ENCODE peak calls at places on chromosomes 11 and 22, in eight cellular contexts. A is HCT116, I is PC-3, U is GM23248, S is neural progenitor cell, G is OCI-LY7, R is SK-N-SH, Y is hepatocyte. L is an unnamed sample. For H3K9me3 and H3K4me1, the result is how much of the 10 kb centered on the place peaks cover.

GRCh38 chr11:14189874-14190273 is 169.1 kb downstream of the RRAS2 start:
- DNase-seq in G (no peak), U (peak), Y (no peak), S (no peak), A (no peak), I (no peak), R (no peak), L (no peak)

GRCh38 chr11:111671383-111671782 is 69.1 kb downstream of the SIK2 start:
- DNase-seq in S (no peak), G (no peak), A (no peak), I (no peak), U (no peak), Y (no peak), R (no peak), L (no peak)

GRCh38 chr22:39908737-39909136 is 7.9 kb downstream of the GRAP2 start:
- DNase-seq in U (peak), A (no peak), R (no peak), S (no peak), G (no peak), I (peak), Y (no peak), L (no peak)

GRCh38 chr22:36946436-36947158 is 33.2 kb downstream of the CSF2RB start:
- DNase-seq in Y (no peak), A (no peak), S (no peak), G (peak), I (peak), U (peak), R (no peak), L (no peak)

GRCh38 chr11:94194712-94195111 is 66.1 kb downstream of the PANX1 start:
- DNase-seq in Y (no peak), I (no peak), S (no peak), G (no peak), U (no peak), A (no peak), R (no peak), L (no peak)

GRCh38 chr22:39277135-39277607 is 32.4 kb upstream of the PDGFB start:
- DNase-seq in S (no peak), U (peak), R (no peak), G (no peak), I (peak), A (no peak), Y (no peak), L (peak)

GRCh38 chr22:47175761-47176359 is 413.4 kb downstream of the TBC1D22A start:
- DNase-seq in I (no peak), A (no peak), S (no peak), Y (no peak), G (no peak), U (no peak), R (no peak), L (no peak)

GRCh38 chr11:118744001-118744400 is 47.0 kb downstream of the DDX6 start:
- DNase-seq in I (no peak), G (no peak), R (peak), A (no peak), S (no peak), Y (no peak), U (peak), L (no peak)

GRCh38 chr22:22818861-22819855 is 68.5 kb upstream of the IGLL5 start:
- DNase-seq in U (no peak), Y (no peak), A (no peak), R (no peak), G (peak), S (no peak), I (no peak), L (peak)

GRCh38 chr11:63614136-63614664 is at the start of gene PLAAT3:
- DNase-seq in R (peak), A (peak), U (peak), G (no peak), Y (peak), I (peak), S (peak), L (peak)

GRCh38 chr11:100867601-100868000 is 180.5 kb downstream of the ARHGAP42 start:
- DNase-seq in R (no peak), U (no peak), Y (no peak), I (no peak), G (no peak), A (no peak), S (peak), L (no peak)

GRCh38 chr22:39177791-39178190 is 25.3 kb upstream of the CBX7 start:
- DNase-seq in U (no peak), I (no peak), R (no peak), G (no peak), A (no peak), Y (no peak), S (no peak), L (no peak)

GRCh38 chr11:38791346-38791961 is 2193.4 kb upstream of the RAG2 start:
- DNase-seq in A (peak), Y (peak), U (peak), S (peak), G (peak), R (peak), I (peak), L (peak)

GRCh38 chr11:7665473-7666291 is 7.6 kb downstream of the CYB5R2 start:
- DNase-seq in Y (peak), G (peak), A (peak), S (peak), R (peak), I (peak), U (peak), L (peak)

GRCh38 chr22:48591286-48592065 is 1236.2 kb downstream of the BRD1 start:
- DNase-seq in I (no peak), Y (no peak), U (no peak), A (no peak), S (no peak), R (no peak), G (no peak), L (no peak)
- H3K9me3 ChIP-seq in I (under half), Y (under half), U (under half), A (under half), S (under half), R (under half), G (under half), L (under half)

GRCh38 chr11:134170177-134170908 is 53.4 kb downstream of the NCAPD3 start:
- DNase-seq in A (no peak), G (no peak), S (no peak), U (no peak), Y (no peak), I (peak), R (no peak), L (no peak)
- TF ChIP-seq EZH2phosphoT487 in A (no peak), G (no peak), S (no peak), U (no peak), Y (no peak), I (no peak), R (no peak), L (no peak)

DNA sequence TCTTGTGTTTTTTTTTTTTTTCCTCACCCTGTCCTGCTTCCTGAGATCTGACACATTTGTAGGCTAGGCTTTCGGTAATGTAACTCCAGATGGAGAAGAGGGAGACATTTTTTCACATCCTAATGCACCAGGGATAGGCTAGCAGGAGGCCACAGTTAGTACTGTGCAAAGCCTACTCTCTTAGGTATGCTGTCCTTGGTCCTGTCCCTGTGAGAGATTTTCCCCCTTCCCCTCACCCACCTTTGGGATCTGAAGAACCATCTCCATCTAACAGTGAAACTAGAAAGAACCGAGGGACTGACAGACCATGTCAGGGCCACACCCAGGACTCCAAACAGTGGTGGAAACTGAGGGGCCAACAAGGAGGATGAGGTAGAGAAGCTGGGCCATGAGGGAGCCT is 29.2 kb downstream of the ADAMTS8 start:
- DNase-seq in U (no peak), R (no peak), G (no peak), I (no peak), Y (no peak), A (no peak), S (no peak), L (no peak)
- H3K4me1 ChIP-seq in U (under half), R (under half), G (under half), I (under half), Y (under half), A (under half), S (under half), L (under half)

DNA sequence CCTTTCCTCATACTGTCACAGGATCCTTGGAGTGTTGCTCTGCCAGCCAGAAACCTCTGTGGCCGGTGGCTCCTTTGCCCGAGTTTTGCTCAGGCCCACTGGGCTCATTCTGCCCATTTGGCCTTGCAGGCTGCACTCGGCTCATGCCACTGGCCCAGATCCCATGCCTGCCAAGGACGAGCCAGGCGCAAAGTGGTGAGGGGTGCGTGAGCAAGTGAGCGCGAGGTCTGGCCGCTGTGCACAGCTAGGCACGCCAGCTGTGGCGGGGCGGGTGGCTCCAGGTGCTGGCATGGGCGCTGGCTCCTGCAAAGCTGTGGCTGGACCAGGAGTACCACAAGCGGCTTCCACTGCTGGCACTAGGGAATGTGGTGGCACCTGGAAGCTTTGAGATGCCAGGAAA is 2.8 kb upstream of the RNF141 start:
- DNase-seq in S (no peak), I (no peak), A (no peak), R (no peak), U (no peak), G (no peak), Y (no peak), L (no peak)
- H3K9me3 ChIP-seq in S (under half), I (under half), A (under half), R (under half), U (under half), G (under half), Y (under half), L (under half)

DNA sequence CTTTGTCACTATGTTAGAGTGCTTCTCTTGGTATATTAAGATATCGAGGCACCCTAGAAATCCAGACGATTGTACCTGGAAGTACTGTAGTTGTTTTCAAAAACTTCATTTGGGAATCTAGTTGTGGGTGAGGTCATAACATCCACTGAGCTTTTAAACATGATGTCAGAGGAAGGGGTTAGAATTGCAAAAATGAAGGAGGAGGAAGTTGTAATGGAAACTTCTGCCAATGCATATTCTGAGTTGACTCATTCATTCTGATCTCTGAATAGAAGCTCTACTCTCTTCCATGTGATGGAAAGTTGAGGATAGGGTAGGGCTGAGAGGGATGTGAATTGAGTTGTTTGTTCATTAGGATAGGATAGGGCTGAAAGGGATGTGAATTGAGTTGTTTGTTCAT is 7.7 kb downstream of the CD44 start:
- DNase-seq in S (no peak), Y (no peak), R (no peak), A (no peak), U (peak), G (no peak), I (no peak), L (no peak)
- TF ChIP-seq EZH2phosphoT487 in S (no peak), Y (no peak), R (no peak), A (no peak), U (no peak), G (no peak), I (no peak), L (no peak)

GRCh38 chr11:2390091-2390870 is 10.3 kb upstream of the TSSC4 start:
- DNase-seq in G (no peak), U (no peak), A (no peak), R (no peak), Y (no peak), I (no peak), S (no peak), L (no peak)
- H3K4me1 ChIP-seq in G (half or more), U (under half), A (under half), R (under half), Y (under half), I (under half), S (under half), L (under half)

GRCh38 chr11:98185245-98185644 is 835.5 kb upstream of the CNTN5 start:
- DNase-seq in S (no peak), R (no peak), Y (no peak), I (no peak), G (no peak), A (no peak), U (no peak), L (no peak)
- H3K9me3 ChIP-seq in S (under half), R (under half), Y (under half), I (under half), G (under half), A (under half), U (under half), L (under half)